ENCODE peak calls at places on chromosomes 11 and 22, in six cellular contexts. D, B, G, F, K and L are unnamed samples. For H3K27me3, the result is how much of the 10 kb centered on the place peaks cover.

GRCh38 chr22:38271927-38272372 is 860 bp downstream of the TMEM184B start:
- DNase-seq in D (no peak), G (no peak), F (no peak), K (peak), B (no peak), L (no peak)

GRCh38 chr11:91907225-91907624 is 317.4 kb upstream of the FAT3 start:
- DNase-seq in D (no peak), G (no peak), F (no peak), K (no peak), B (no peak), L (no peak)

GRCh38 chr11:26993965-26994446 is at the start of gene FIBIN:
- DNase-seq in G (peak), K (peak), F (peak), D (no peak), B (peak), L (peak)

GRCh38 chr11:1832989-1833365 is 1.8 kb upstream of the SYT8 start:
- DNase-seq in F (no peak), K (no peak), D (no peak), B (no peak), G (no peak), L (no peak)

GRCh38 chr22:19014886-19015285 is 78.8 kb upstream of the PRODH start:
- DNase-seq in B (no peak), F (no peak), D (no peak), G (no peak), K (no peak), L (no peak)

GRCh38 chr22:44430716-44431115 is 67.3 kb downstream of the RTL6 start:
- DNase-seq in F (no peak), G (no peak), B (no peak), D (no peak), K (no peak), L (no peak)

GRCh38 chr11:20966489-20966888 is 297.1 kb downstream of the NELL1 start:
- DNase-seq in K (no peak), B (no peak), D (no peak), G (no peak), F (no peak), L (no peak)

GRCh38 chr11:113587318-113587739 is 112.1 kb upstream of the DRD2 start:
- DNase-seq in B (peak), D (no peak), K (no peak), G (no peak), F (no peak), L (no peak)

GRCh38 chr22:43222281-43222680 is 35.3 kb upstream of the TTLL12 start:
- DNase-seq in B (no peak), G (peak), D (no peak), K (peak), F (no peak), L (no peak)

GRCh38 chr22:43216738-43217137 is 29.8 kb upstream of the TTLL12 start:
- DNase-seq in F (no peak), B (no peak), K (no peak), D (no peak), G (no peak), L (no peak)

GRCh38 chr22:43220625-43221380 is 33.9 kb upstream of the TTLL12 start:
- DNase-seq in B (no peak), D (no peak), K (no peak), F (no peak), G (no peak), L (no peak)

GRCh38 chr22:43217285-43218030 is 30.5 kb upstream of the TTLL12 start:
- DNase-seq in G (no peak), F (no peak), D (no peak), K (no peak), B (no peak), L (no peak)

DNA sequence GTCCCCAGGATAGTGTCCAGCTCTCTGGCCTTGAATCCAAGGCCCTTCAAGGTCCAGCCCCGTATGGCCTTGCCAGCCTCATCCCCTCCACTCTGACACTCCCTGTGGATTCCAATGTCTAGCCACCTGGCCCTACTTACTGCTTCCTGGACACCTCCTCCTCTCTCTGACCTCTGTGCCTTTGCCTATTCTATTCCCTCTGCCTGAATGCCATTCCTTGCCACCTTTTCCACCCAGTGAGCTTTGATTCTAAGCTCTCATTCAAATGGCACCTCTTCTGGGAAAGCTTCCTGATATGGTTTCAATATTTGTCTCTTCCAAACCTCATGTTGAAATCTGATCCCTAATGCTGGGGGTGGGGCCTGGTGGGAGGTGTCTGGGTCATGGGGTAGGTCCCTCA is 31.9 kb upstream of the TTLL12 start:
- DNase-seq in D (no peak), K (no peak), G (no peak), B (no peak), F (no peak), L (no peak)
- H3K27me3 ChIP-seq in D (under half), K (under half), G (under half), B (under half), F (under half), L (under half)

GRCh38 chr11:100785148-100785983 is 98.3 kb downstream of the ARHGAP42 start:
- DNase-seq in D (no peak), F (peak), B (no peak), K (no peak), G (peak), L (no peak)
- H3K4me3 ChIP-seq in D (no peak), F (no peak), B (no peak), K (no peak), G (no peak), L (no peak)

GRCh38 chr11:11451501-11452005 is 98.5 kb upstream of the CSNK2A3 start:
- DNase-seq in D (no peak), F (no peak), K (no peak), B (no peak), G (no peak), L (no peak)
- TF ChIP-seq CTCF in D (no peak), F (no peak), K (no peak), B (no peak), G (no peak), L (no peak)

DNA sequence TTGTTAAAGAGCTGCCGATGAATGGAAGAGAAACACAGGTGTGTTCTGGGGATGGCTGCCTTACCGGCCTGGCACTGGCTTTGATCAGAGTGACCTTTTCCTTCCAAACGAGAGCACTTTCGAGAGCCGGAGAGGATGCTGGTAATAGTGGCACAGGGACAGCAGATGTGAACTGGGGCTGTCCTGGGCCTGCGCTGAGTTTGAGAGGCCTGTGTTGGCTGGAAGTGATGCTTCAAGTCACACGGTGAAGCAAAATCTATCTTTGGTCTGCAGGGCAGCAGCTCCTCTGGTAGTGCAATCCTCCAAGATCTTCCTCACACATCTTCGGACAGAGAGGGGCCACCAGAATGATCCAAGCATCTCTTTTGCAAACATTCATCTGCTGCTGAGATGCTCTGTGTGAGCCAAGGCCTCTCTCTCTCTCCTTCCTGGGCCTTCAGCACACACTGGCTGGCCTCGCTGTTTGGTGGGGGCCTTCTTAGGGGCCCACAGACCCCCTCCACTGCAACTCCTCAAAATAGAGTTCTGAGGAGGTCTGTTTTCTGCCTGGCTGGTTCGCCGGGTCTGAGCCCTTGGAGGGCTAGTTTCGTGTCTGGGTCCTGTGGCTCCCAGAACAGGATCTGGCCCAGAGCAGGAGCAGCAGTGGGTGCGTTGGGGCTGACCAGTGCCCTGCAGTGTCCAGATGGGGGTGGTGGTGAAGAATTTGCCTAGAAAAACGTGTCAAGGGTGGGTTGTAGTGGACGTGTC is 6.4 kb downstream of the MPPED1 start:
- DNase-seq in B (no peak), F (no peak), D (no peak), K (no peak), G (no peak), L (no peak)
- H3K27me3 ChIP-seq in B (under half), F (under half), D (under half), K (under half), G (under half), L (under half)

GRCh38 chr11:126115820-126116319 is 53.2 kb upstream of the CDON start:
- DNase-seq in K (peak), D (peak), G (peak), B (peak), F (no peak), L (peak)
- H3K4me3 ChIP-seq in K (no peak), D (peak), G (no peak), B (no peak), F (no peak), L (no peak)

DNA sequence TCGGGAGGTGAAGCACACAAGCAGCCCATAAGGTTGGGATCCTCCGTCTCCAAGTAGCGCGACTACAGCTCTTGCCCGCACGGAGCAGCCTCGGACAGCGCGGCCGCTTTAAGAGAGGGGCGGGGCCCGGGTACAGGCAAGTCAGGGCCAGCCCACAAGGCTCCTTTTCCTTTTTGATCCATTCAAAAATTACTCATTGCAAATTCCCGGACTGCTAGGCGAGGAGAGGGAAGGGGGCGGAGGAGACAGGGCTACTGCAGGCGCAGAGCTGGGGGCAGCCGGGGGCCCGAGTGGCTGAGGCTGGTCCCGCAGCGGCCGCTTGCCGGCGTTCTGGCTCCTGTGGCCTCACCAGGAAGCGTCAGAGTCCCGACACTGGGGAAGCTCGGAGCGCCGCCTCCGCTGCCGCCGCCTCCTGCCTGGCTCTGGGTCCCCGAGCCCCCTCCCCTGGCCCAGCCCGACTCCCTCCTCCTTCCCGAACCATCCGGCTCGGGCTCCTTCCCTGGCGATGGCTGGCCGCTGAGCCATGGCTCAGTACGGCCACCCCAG is at the start of gene UBASH3B:
- DNase-seq in F (peak), K (peak), B (peak), D (peak), G (peak), L (peak)
- TF ChIP-seq CTCF in F (no peak), K (no peak), B (peak), D (peak), G (no peak), L (peak)

DNA sequence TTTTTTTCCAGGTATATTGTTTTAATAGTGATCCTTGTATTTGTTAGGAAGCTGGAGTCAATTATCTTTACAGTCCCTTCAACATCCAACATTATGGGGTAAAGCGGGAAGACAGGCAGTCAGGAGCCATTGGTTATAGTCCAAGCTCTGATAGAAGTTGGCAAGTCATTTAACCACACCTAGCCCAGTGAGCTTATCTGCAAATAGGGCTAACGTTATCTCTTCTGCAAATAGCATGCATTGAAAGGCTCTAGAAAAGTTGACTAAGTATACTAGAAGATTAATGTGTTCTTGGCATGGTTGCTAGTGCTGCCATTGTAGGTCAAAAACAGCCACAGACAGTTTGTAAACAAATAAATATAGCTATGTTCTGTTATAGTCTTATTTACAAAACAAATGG is 520.7 kb downstream of the OPCML start:
- DNase-seq in G (no peak), K (no peak), B (no peak), F (no peak), D (no peak), L (no peak)
- H3K27me3 ChIP-seq in G (under half), K (under half), B (under half), F (under half), D (under half), L (under half)

GRCh38 chr11:32434387-32435151 is 770 bp downstream of the WT1 start:
- DNase-seq in K (no peak), B (no peak), G (peak), D (no peak), F (no peak), L (no peak)
- H3K4me3 ChIP-seq in K (no peak), B (no peak), G (peak), D (peak), F (peak), L (peak)

GRCh38 chr11:15071556-15072255 is 1.7 kb upstream of the CALCB start:
- DNase-seq in K (no peak), G (no peak), D (no peak), B (no peak), F (no peak), L (no peak)
- TF ChIP-seq CTCF in K (no peak), G (no peak), D (no peak), B (no peak), F (no peak), L (no peak)

DNA sequence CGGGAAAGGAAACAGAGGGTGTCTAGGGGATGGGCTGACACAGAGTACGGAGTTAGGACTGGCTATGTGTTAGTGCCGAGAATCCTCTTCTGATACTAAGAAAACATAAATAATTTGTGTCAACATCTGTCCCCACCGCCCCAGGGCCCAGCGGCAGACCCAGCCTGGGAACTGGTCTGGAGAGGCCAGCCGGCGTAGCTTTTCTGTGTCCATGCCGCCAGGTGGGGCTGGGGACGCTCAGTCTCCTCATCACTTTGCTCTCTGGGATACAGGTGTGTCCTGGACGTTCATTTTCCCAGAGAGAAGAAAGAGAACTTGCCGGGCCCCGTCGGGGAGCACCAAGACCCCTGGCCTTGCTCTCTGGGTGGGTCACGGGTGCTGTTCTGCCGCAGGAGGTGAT is 54.7 kb downstream of the WNT7B start:
- DNase-seq in D (no peak), K (no peak), G (no peak), F (no peak), B (no peak), L (no peak)
- H3K27me3 ChIP-seq in D (under half), K (under half), G (under half), F (under half), B (under half), L (under half)